ENCODE peak calls at places on chromosome 11, in four cellular contexts. R, M, F and L are unnamed samples.

GRCh38 chr11:3081386-3081751 is 24.1 kb upstream of the CARS1 start:
- DNase-seq in R (no peak), M (no peak), F (no peak), L (no peak)

GRCh38 chr11:58574851-58575250 is 805 bp downstream of the LPXN start:
- DNase-seq in R (no peak), M (no peak), F (no peak), L (no peak)

GRCh38 chr11:2587976-2588748 is 111.6 kb downstream of the KCNQ1OT1 start:
- DNase-seq in R (no peak), M (no peak), F (peak; percentile 53), L (peak; percentile 14)

GRCh38 chr11:118047749-118048148 is 29.1 kb upstream of the TMPRSS4 start:
- DNase-seq in R (no peak), M (no peak), F (no peak), L (no peak)

GRCh38 chr11:119651802-119652584 is 77.0 kb downstream of the NECTIN1 start:
- DNase-seq in R (no peak), M (no peak), F (no peak), L (no peak)

GRCh38 chr11:123517559-123518364 is 87.7 kb downstream of the GRAMD1B start:
- DNase-seq in R (no peak), M (no peak), F (no peak), L (no peak)

GRCh38 chr11:125284209-125284608 is 119.7 kb downstream of the PKNOX2 start:
- DNase-seq in R (no peak), M (no peak), F (no peak), L (no peak)

GRCh38 chr11:15157181-15157580 is 42.5 kb downstream of the INSC start:
- DNase-seq in R (no peak), M (no peak), F (no peak), L (no peak)

GRCh38 chr11:130979386-130979972 is 63.2 kb upstream of the SNX19 start:
- DNase-seq in R (no peak), M (peak; percentile 23), F (no peak), L (no peak)

GRCh38 chr11:69529001-69529400 is 47.5 kb downstream of the LINC01488 start:
- DNase-seq in R (no peak), M (no peak), F (peak; percentile 54), L (no peak)

GRCh38 chr11:121886005-121886739 is 229.8 kb downstream of the BLID start:
- DNase-seq in R (peak; percentile 59), M (no peak), F (peak; percentile 63), L (no peak)

GRCh38 chr11:35555238-35555887 is 29.9 kb upstream of the PAMR1 start:
- DNase-seq in R (no peak), M (no peak), F (no peak), L (no peak)

GRCh38 chr11:123681007-123681406 is 26.6 kb upstream of the SCN3B start:
- DNase-seq in R (no peak), M (no peak), F (no peak), L (no peak)

GRCh38 chr11:14643697-14644395 is at the start of gene PDE3B:
- DNase-seq in R (peak; percentile 48), M (peak; percentile 83), F (peak; percentile 70), L (peak; percentile 84)

GRCh38 chr11:15932417-15932816 is 423.9 kb downstream of the SOX6 start:
- DNase-seq in R (no peak), M (no peak), F (no peak), L (no peak)

GRCh38 chr11:35811783-35812182 is 132.1 kb upstream of the LDLRAD3 start:
- DNase-seq in R (no peak), M (no peak), F (no peak), L (no peak)

GRCh38 chr11:106281455-106282173 is 204.2 kb downstream of the AASDHPPT start:
- DNase-seq in R (no peak), M (peak; percentile 34), F (no peak), L (no peak)

GRCh38 chr11:2999464-2999998 is 7.4 kb upstream of the NAP1L4 start:
- DNase-seq in R (peak; percentile 4), M (no peak), F (peak; percentile 45), L (peak; percentile 17)

GRCh38 chr11:82823635-82824614 is 76.3 kb downstream of the PRCP start:
- DNase-seq in R (no peak), M (no peak), F (no peak), L (no peak)

GRCh38 chr11:131624526-131624925 is 254.1 kb downstream of the NTM start:
- DNase-seq in R (no peak), M (no peak), F (no peak), L (no peak)

GRCh38 chr11:23078289-23078971 is 218.2 kb upstream of the CCDC179 start:
- DNase-seq in R (no peak), M (no peak), F (no peak), L (no peak)

GRCh38 chr11:33936745-33937612 is 45.1 kb upstream of the LMO2 start:
- DNase-seq in R (no peak), M (no peak), F (peak; percentile 82), L (no peak)

GRCh38 chr11:35174666-35175065 is 35.7 kb downstream of the CD44 start:
- DNase-seq in R (no peak), M (no peak), F (no peak), L (no peak)

GRCh38 chr11:105393326-105393725 is 216.5 kb upstream of the GRIA4 start:
- DNase-seq in R (no peak), M (no peak), F (no peak), L (no peak)

GRCh38 chr11:100827934-100828661 is 141.0 kb downstream of the ARHGAP42 start:
- DNase-seq in R (no peak), M (peak; percentile 76), F (no peak), L (no peak)
- TF ChIP-seq POLR2A in R (no peak), M (no peak), F (no peak), L (no peak)

DNA sequence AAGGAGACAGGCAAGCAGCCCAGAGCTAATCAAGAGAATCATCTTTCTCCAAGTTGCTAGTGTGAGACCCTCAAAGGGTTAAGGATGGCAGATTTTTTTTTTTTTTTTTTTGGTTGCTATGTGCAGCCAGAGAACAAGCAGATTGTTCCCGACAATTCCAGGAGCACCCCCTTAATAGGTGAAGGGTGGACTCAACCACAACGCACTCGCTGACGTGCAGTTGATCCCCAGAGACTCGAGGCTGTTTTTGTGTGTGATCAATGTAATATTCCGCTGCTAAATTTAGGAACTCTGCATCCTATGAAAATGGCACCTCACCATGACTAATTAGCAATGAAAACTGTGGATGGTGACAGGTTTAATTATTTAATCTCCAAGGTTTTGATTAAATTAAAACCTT is 789.0 kb downstream of the KCNA4 start:
- DNase-seq in R (no peak), M (no peak), F (no peak), L (no peak)
- TF ChIP-seq EP300 in R (no peak), M (no peak), F (no peak), L (no peak)

DNA sequence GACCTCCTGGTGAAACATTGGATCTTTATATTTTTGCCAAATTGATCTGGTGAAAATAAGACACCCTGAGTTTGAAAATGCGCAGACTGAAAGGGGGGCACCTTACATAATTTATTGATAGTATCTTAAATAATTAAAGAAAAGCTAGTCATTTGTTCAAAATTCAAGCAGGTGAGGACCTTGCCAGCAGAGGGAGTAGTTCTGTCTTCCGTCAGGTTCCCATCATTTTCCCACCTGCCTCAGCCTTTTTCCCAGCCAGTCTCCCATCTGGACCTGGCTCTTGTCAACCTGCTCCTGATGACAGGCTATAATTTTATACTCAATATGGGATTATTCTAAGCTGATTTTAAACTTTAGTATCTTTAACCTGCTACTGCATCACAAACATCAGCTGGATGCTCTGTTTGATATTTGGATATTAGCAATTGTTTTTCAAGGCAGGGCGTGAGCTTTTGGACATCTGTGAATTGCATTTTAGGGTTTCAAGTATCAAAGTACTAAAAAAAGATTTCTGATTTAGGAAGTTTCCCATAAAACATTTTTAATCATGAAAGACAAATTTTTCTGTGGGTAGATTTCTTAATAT is 132.0 kb downstream of the ELP4 start:
- DNase-seq in R (no peak), M (peak; percentile 64), F (no peak), L (peak; percentile 29)
- TF ChIP-seq CTCF in R (no peak), M (peak; percentile 80), F (peak; percentile 40), L (no peak)

DNA sequence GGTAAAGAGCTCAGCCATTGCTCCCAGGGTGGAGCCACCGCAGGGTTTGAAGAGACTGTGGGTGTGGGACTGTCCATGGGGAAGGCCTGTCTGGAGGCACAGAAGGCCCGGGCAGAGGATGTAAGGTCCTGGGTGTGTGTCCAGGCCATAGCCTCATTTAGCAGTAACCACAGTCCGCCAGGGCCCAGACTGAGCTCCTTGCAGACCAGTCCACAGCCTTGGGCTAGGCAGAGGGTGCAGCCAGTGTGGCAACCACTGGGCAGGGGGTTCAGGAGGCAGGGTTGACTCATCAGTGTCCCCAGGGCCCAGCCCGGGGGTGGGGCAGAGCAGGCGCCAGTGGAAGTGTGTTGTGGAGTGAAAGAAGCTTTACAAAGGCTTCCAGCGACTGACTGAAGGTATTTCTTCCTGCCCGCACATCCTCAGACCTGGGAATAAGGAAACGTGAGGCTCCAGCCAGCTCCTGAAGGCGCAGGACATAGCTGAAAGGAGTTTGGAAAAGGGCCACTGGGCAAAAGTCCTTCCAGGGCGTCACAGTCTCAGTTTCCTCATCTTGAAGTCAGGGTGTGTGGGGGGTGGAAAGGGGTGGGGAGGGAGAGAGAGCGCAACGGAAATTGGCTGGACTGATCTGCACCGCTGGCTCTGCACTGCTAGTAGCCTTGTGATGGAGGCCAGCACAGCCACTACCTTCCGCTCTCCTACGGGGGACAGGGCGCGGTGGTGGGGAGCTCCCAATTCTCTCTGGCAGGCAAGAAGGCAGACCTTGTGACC is 27.8 kb upstream of the WNT11 start:
- DNase-seq in R (peak; percentile 54), M (no peak), F (peak; percentile 86), L (no peak)
- TF ChIP-seq POLR2A in R (peak; percentile 20), M (no peak), F (no peak), L (no peak)

GRCh38 chr11:113705871-113706654 is at the start of gene TMPRSS5:
- DNase-seq in R (no peak), M (no peak), F (no peak), L (no peak)
- TF ChIP-seq EP300 in R (no peak), M (no peak), F (no peak), L (no peak)

GRCh38 chr11:59756496-59756840 is 1.3 kb downstream of the STX3 start:
- DNase-seq in R (no peak), M (peak; percentile 10), F (no peak), L (no peak)

GRCh38 chr11:59756845-59757244 is 1.7 kb downstream of the STX3 start:
- DNase-seq in R (no peak), M (peak; percentile 25), F (no peak), L (peak; percentile 60)

GRCh38 chr11:59754494-59754858 is 700 bp upstream of the STX3 start:
- DNase-seq in R (peak; percentile 23), M (peak; percentile 28), F (no peak), L (no peak)

GRCh38 chr11:59754859-59755700 is at the start of gene STX3:
- DNase-seq in R (peak; percentile 77), M (peak; percentile 73), F (peak; percentile 81), L (peak; percentile 87)

GRCh38 chr11:59755701-59756495 is 722 bp downstream of the STX3 start:
- DNase-seq in R (peak; percentile 84), M (peak; percentile 49), F (peak; percentile 88), L (peak; percentile 79)
- TF ChIP-seq CTCF in R (no peak), M (no peak), F (no peak), L (no peak)